ENCODE peak calls at places on chromosomes 11 and 22, in four cellular contexts. C is tibial nerve, L is esophagus muscularis mucosa, R is H1. E is an unnamed sample.

GRCh38 chr11:28144808-28145207 is 36.6 kb downstream of the METTL15 start:
- DNase-seq in C (no peak), L (no peak), R (no peak), E (no peak)

GRCh38 chr11:118275184-118275583 is 11.1 kb upstream of the MPZL2 start:
- DNase-seq in C (no peak), L (no peak), R (no peak), E (no peak)

GRCh38 chr11:20161230-20161918 is 1.1 kb upstream of the DBX1 start:
- DNase-seq in C (no peak), L (no peak), R (no peak), E (no peak)

GRCh38 chr11:2138436-2139117 is 612 bp downstream of the IGF2 start:
- DNase-seq in C (no peak), L (no peak), R (no peak), E (no peak)

GRCh38 chr11:92099183-92099582 is 125.4 kb upstream of the FAT3 start:
- DNase-seq in C (no peak), L (no peak), R (no peak), E (no peak)

GRCh38 chr11:73989156-73989555 is 6.5 kb upstream of the UCP2 start:
- DNase-seq in C (no peak), L (no peak), R (no peak), E (no peak)

GRCh38 chr22:31327786-31328544 is 18.2 kb downstream of the PATZ1 start:
- DNase-seq in C (no peak), L (no peak), R (no peak), E (no peak)

GRCh38 chr11:18011633-18012313 is 1.1 kb downstream of the SERGEF start:
- DNase-seq in C (no peak), L (no peak), R (no peak), E (no peak)

GRCh38 chr11:64747961-64748715 is 4.2 kb upstream of the RASGRP2 start:
- DNase-seq in C (no peak), L (no peak), R (no peak), E (no peak)

GRCh38 chr22:43005106-43005505 is 9.8 kb downstream of the PACSIN2 start:
- DNase-seq in C (no peak), L (no peak), R (no peak), E (no peak)

GRCh38 chr22:35477911-35478582 is 62.6 kb upstream of the RASD2 start:
- DNase-seq in C (peak), L (no peak), R (no peak), E (no peak)

GRCh38 chr11:118533769-118534729 is 3.1 kb downstream of the TMEM25 start:
- DNase-seq in C (no peak), L (no peak), R (no peak), E (no peak)

GRCh38 chr11:62713343-62713742 is 5.9 kb downstream of the GNG3 start:
- DNase-seq in C (no peak), L (no peak), R (no peak), E (peak)

GRCh38 chr11:70005107-70005818 is 72.9 kb upstream of the ANO1 start:
- DNase-seq in C (no peak), L (no peak), R (no peak), E (no peak)

GRCh38 chr11:117273550-117274289 is 17.4 kb upstream of the BACE1-AS start:
- DNase-seq in C (no peak), L (no peak), R (peak), E (no peak)

GRCh38 chr22:37095113-37095512 is 14.4 kb downstream of the TMPRSS6 start:
- DNase-seq in C (no peak), L (no peak), R (no peak), E (no peak)

GRCh38 chr11:95531116-95531515 is 258.5 kb downstream of the FAM76B start:
- DNase-seq in C (no peak), L (peak), R (no peak), E (no peak)

GRCh38 chr11:3958301-3958700 is 102.8 kb downstream of the STIM1 start:
- DNase-seq in C (no peak), L (no peak), R (no peak), E (no peak)

GRCh38 chr11:2390871-2391662 is 9.5 kb upstream of the TSSC4 start:
- DNase-seq in C (no peak), L (no peak), R (peak), E (no peak)

GRCh38 chr11:32602657-32603410 is 19.2 kb downstream of the EIF3M start:
- DNase-seq in C (no peak), L (no peak), R (no peak), E (no peak)

GRCh38 chr11:8267831-8268529 is 4.3 kb upstream of the LMO1 start:
- DNase-seq in C (no peak), L (no peak), R (no peak), E (no peak)

GRCh38 chr11:20070459-20070858 is 89.8 kb downstream of the DBX1 start:
- DNase-seq in C (no peak), L (no peak), R (no peak), E (no peak)

GRCh38 chr11:59866397-59866796 is at the start of gene TCN1:
- DNase-seq in C (no peak), L (no peak), R (no peak), E (no peak)

GRCh38 chr11:36002196-36002595 is 58.3 kb downstream of the LDLRAD3 start:
- DNase-seq in C (no peak), L (no peak), R (peak), E (no peak)

GRCh38 chr11:117875397-117876048 is 935 bp downstream of the FXYD6 start:
- DNase-seq in C (no peak), L (no peak), R (no peak), E (no peak)

GRCh38 chr11:87173185-87174039 is 135.7 kb downstream of the TMEM135 start:
- DNase-seq in C (no peak), L (no peak), R (no peak), E (no peak)

GRCh38 chr11:3950996-3951662 is 95.7 kb downstream of the STIM1 start:
- DNase-seq in C (no peak), L (no peak), R (no peak), E (no peak)

GRCh38 chr11:122633219-122633829 is 22.2 kb upstream of the UBASH3B start:
- DNase-seq in C (no peak), L (no peak), R (no peak), E (no peak)

GRCh38 chr22:43901976-43902643 is 10.3 kb upstream of the PNPLA5 start:
- DNase-seq in C (no peak), L (no peak), R (no peak), E (no peak)

GRCh38 chr11:64571050-64571409 is 20.0 kb upstream of the SLC22A12 start:
- DNase-seq in C (no peak), L (no peak), R (no peak), E (no peak)

GRCh38 chr22:38924197-38924952 is 33.0 kb upstream of the APOBEC3A start:
- DNase-seq in C (peak), L (no peak), R (no peak), E (peak)
- TF ChIP-seq POLR2A in C (no peak), L (no peak), R (no peak), E (no peak)

DNA sequence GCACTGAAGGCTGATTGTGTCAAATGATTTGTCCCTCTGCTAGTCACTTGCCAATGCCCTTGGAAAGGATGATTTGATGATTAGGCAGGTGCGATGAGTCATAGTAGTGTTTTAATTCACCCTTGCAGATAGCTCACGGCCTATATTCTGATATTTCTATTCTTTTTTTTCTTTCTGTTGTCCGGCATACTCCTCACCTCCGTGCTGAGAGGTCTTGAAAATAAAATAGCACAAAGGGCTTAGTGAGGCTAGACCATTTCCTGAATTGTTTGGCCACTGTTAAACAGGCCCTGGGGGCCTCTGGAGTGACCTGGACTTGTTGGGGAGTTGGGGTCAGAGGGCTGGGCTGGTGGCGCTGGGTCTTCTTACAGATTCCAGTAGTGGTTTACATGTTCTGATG is 99.8 kb downstream of the ZBTB16 start:
- DNase-seq in C (no peak), L (no peak), R (no peak), E (no peak)
- TF ChIP-seq EP300 in C (no peak), L (no peak), R (no peak), E (no peak)

DNA sequence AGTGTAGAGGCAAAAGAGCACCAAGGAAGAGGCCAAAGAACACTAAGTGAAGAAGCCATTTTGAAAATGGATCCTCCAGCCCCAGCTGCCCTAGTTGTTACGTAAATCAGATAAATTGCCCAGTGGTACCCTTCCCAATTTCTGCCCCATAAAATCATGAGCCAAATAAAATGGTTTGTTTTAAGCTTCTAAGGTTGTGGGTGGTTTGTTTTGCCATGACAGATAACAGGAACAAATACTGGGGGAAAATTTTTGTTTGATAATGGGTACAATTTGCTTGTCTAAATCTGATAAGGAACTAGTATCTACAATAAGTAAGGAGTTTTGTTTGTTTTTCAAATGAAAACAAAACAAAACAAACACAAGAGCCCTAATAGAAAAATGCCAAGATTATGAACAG is 30.6 kb upstream of the HSD17B12 start:
- DNase-seq in C (no peak), L (no peak), R (no peak), E (no peak)
- TF ChIP-seq POLR2A in C (no peak), L (no peak), R (no peak), E (no peak)

GRCh38 chr11:109317726-109318125 is 104.3 kb upstream of the C11orf87 start:
- DNase-seq in C (no peak), L (no peak), R (no peak), E (no peak)
- TF ChIP-seq EP300 in C (no peak), L (no peak), R (no peak), E (no peak)

GRCh38 chr22:17257091-17257490 is 37.9 kb upstream of the ADA2 start:
- DNase-seq in C (no peak), L (no peak), R (no peak), E (no peak)

GRCh38 chr22:17257578-17257977 is 38.3 kb upstream of the ADA2 start:
- DNase-seq in C (no peak), L (no peak), R (no peak), E (no peak)

GRCh38 chr22:17260291-17260690 is 41.1 kb upstream of the ADA2 start:
- DNase-seq in C (no peak), L (no peak), R (no peak), E (no peak)

GRCh38 chr22:17260950-17261349 is 41.7 kb upstream of the ADA2 start:
- DNase-seq in C (no peak), L (no peak), R (no peak), E (no peak)

DNA sequence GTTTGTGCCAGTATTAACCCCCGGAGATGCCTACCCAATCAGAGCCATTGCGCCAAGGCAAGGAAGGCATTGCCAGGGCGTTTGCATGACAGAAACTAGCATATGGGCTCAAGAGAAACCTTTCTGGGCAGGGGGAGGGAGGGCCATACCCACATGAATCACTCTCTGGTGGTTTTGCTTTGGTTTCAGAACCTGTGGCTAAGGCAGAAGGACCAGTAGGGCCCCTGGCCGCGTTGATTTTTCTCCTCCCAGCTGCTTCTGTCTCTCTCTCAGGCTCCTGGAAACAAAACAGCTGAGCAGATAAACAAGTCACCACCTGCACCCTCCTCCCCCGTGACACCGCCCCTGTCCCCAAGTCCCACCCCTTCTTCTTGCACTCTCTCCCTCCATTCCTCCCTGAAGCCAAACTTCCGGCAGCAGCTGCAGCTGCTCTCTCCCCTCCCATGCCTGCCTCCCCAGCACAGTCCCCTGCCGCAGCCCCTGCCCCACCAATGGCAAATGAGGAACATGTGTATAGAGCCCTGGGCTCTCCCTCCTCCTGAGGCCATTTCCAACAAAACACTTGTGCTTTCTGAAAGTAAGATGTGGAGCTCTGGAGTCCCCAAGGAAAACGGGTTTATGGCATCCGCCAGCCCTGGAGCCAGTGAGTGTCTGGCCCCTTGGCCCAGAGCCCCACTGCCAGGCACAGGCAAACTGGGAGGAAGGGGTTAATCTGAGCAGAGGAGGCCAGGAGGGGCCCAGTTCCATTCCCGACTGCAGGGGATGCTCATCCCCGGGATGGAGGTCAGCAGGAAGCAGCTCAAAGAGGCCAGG is 39.0 kb upstream of the ADA2 start:
- DNase-seq in C (no peak), L (no peak), R (no peak), E (peak)
- TF ChIP-seq POLR2A in C (no peak), L (no peak), R (no peak), E (no peak)

GRCh38 chr11:986952-987305 is 49.6 kb downstream of the MUC6 start:
- DNase-seq in C (no peak), L (no peak), R (no peak), E (no peak)

GRCh38 chr11:986270-986951 is 50.1 kb downstream of the MUC6 start:
- DNase-seq in C (no peak), L (no peak), R (no peak), E (peak)

GRCh38 chr11:984576-984975 is 51.9 kb downstream of the MUC6 start:
- DNase-seq in C (no peak), L (no peak), R (no peak), E (no peak)

GRCh38 chr11:985848-986247 is 50.7 kb downstream of the MUC6 start:
- DNase-seq in C (no peak), L (no peak), R (no peak), E (no peak)

GRCh38 chr11:985435-985834 is 51.1 kb downstream of the MUC6 start:
- DNase-seq in C (no peak), L (no peak), R (no peak), E (no peak)
- TF ChIP-seq EP300 in C (no peak), L (no peak), R (no peak), E (no peak)

DNA sequence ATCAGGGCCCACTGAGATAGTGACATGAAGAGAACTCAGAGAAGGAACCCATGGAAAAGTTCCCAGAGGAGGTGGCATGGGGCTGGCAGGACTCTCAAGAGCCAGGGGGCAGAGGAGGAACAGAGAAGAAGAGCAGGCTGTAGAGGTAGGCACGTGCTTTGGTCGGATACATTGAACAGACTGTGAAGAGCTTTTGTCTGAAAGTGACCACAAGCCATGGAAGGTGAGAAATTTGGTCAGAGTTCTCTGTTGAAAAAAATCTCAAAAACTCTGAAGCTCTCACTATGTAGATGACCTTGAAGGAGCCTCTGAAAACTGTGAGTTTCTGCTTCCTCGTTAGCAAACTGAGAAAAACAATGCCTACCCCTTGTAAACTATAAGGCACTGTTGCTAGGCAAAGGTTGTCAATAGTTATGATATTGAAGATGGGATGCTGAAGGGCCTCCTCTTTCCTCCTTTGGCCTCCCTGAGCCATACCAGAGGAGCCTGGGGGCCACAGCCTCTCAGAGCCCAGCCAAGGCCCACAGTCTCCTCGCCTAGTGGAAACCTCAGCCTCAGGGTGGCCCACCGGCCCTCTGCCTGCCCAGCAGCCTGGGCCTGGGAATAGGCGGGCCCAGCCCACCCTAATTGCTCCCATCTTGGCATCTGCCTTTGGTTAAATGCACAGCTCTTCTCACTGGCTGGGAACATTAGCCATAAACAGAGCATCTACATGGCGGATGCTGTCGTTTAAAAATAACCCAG is 415.7 kb downstream of the SOX6 start:
- DNase-seq in C (no peak), L (peak), R (no peak), E (no peak)
- TF ChIP-seq POLR2A in C (no peak), L (no peak), R (no peak), E (no peak)

GRCh38 chr11:110077866-110078325 is 15.3 kb upstream of the ZC3H12C start:
- DNase-seq in C (no peak), L (no peak), R (no peak), E (no peak)

GRCh38 chr11:110077318-110077717 is 15.9 kb upstream of the ZC3H12C start:
- DNase-seq in C (no peak), L (no peak), R (no peak), E (no peak)

GRCh38 chr11:110075087-110075821 is 17.9 kb upstream of the ZC3H12C start:
- DNase-seq in C (no peak), L (no peak), R (no peak), E (no peak)

GRCh38 chr11:110075822-110076208 is 17.4 kb upstream of the ZC3H12C start:
- DNase-seq in C (no peak), L (no peak), R (no peak), E (no peak)

DNA sequence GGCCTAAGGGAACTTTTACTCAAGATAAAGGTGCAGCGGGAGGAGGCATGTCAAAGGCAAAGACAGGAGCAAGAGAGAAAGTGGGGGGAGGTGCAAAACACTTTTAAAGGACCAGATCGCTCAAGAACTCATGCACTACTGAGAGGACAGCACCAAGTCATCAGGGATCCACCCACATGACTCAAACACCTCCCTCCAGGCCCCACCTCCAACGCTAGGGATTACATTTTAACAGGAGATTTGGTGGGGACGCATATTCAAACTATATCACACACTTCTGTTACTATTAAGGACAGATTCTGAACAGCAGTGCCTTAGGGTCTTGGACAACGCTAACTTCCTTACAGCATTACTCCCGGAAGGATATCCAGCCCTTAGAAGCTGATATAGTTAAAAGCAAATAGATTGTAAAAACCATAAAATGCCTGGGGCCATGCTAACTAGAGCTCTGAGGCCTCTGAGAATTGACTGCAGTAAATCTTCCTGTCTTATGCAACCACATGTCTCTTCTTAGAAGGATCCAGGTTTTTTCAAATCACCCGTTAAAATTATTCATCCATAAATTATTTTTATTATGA is 16.7 kb upstream of the ZC3H12C start:
- DNase-seq in C (no peak), L (no peak), R (no peak), E (no peak)
- TF ChIP-seq EP300 in C (no peak), L (no peak), R (no peak), E (no peak)

E was measured in stomach.